ENCODE peak calls at places on chromosomes 11 and 22, in nine cellular contexts. M, G, P, K, N, X, F, A and T are unnamed samples.
A peak's percentile ranks its signal among the peaks of the same experiment; 100 is the strongest.

GRCh38 chr11:72217856-72218745 is 1.5 kb downstream of the FOLR2 start:
- DNase-seq in A (no peak), G (no peak), M (no peak), X (no peak), N (no peak), F (no peak), P (no peak), K (no peak), T (no peak)

GRCh38 chr22:21726650-21727049 is 8.9 kb downstream of the YPEL1 start:
- DNase-seq in K (no peak), M (no peak), N (peak; percentile 49), G (no peak), X (peak; percentile 94), F (no peak), P (no peak), A (peak; percentile 28), T (no peak)

GRCh38 chr11:33389635-33390034 is 132.5 kb downstream of the HIPK3 start:
- DNase-seq in K (no peak), F (no peak), N (no peak), P (no peak), X (no peak), G (no peak), A (no peak), M (no peak), T (no peak)

GRCh38 chr22:20180640-20181039 is 29.8 kb upstream of the CCDC188 start:
- DNase-seq in X (no peak), P (no peak), G (no peak), A (no peak), K (no peak), F (no peak), N (no peak), M (no peak), T (no peak)

GRCh38 chr11:95922536-95923440 is 1.1 kb downstream of the MTMR2 start:
- DNase-seq in F (no peak), P (no peak), G (no peak), X (peak; percentile 23), A (no peak), K (no peak), N (no peak), M (no peak), T (no peak)

GRCh38 chr11:35802221-35802620 is 139.6 kb downstream of the TRIM44 start:
- DNase-seq in G (no peak), F (no peak), N (no peak), K (no peak), P (no peak), M (no peak), A (no peak), X (no peak), T (no peak)

GRCh38 chr11:64342869-64343739 is 3.1 kb downstream of the CCDC88B start:
- DNase-seq in X (no peak), A (no peak), M (no peak), F (no peak), K (no peak), G (no peak), N (peak; percentile 8), P (no peak), T (no peak)

GRCh38 chr22:47172771-47173534 is 410.5 kb downstream of the TBC1D22A start:
- DNase-seq in X (no peak), P (no peak), K (peak; percentile 4), N (peak; percentile 5), M (no peak), A (no peak), G (peak; percentile 39), F (no peak), T (peak; percentile 8)

GRCh38 chr22:27132896-27133500 is 475.6 kb downstream of the MIAT start:
- DNase-seq in M (no peak), P (no peak), K (no peak), A (no peak), X (peak; percentile 2), N (no peak), F (no peak), G (no peak), T (no peak)

GRCh38 chr11:100963375-100963774 is 166.2 kb downstream of the PGR start:
- DNase-seq in X (no peak), F (no peak), M (no peak), G (no peak), P (no peak), N (no peak), K (no peak), A (no peak), T (no peak)

GRCh38 chr11:128207861-128208321 is 379.5 kb downstream of the ETS1 start:
- DNase-seq in X (no peak), A (peak; percentile 77), K (no peak), N (no peak), P (peak; percentile 44), F (no peak), G (no peak), M (no peak), T (no peak)

DNA sequence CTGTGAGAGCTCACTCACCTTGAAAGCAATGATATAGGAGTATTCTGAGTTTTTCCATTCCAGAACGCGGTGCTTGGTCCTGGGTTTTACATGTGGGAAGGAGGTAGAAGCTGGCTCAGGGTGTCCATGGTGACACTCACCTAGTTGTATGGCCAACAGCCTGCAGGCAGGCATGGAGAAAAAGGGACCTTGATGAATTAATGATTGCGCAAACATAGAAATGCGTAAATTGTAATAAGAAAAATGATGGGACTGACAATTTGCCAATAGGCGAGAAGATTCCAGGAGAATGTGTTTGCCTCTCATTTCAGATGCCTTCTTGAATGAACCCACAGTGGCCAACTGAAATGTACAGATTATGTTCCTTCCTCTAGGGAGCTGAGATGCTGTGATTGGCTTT is 53.4 kb upstream of the MYO18B start:
- DNase-seq in P (no peak), G (no peak), K (no peak), X (no peak), N (no peak), F (no peak), M (no peak), A (no peak), T (no peak)
- H3K9me3 ChIP-seq in P (no peaks in the 10 kb centered on the region), G (no peaks in the 10 kb centered on the region), K (no peaks in the 10 kb centered on the region), X (no peaks in the 10 kb centered on the region), N (peaks cover 5% of the 10 kb centered on the region), F (no peaks in the 10 kb centered on the region), M (no peaks in the 10 kb centered on the region), A (no peaks in the 10 kb centered on the region), T (no peaks in the 10 kb centered on the region)

GRCh38 chr22:45787770-45788169 is 116.1 kb downstream of the ATXN10 start:
- DNase-seq in K (no peak), N (no peak), M (no peak), P (no peak), G (no peak), F (no peak), A (no peak), X (no peak), T (no peak)

GRCh38 chr22:45788530-45788929 is 116.9 kb downstream of the ATXN10 start:
- DNase-seq in X (no peak), G (no peak), A (no peak), F (no peak), K (no peak), N (no peak), P (no peak), M (no peak), T (no peak)

DNA sequence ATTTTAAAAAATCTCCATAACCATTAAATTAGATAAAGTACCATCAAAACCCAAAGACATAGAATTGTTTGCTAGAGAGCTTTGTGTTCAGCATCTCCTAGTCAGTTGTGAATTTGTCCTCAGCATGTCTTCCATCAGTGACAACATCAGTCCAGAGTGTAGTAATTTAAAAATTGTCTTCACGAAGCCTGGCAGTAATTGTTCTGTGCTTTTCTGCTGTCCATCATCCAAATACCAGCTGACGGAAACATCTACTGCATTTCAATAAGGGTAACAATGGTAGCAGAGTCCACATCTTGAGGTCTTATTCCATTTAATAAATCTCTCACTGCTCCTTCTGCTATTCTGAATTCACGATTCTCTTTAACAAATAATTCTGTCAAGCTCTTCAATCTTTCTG is 121.5 kb downstream of the ATXN10 start:
- DNase-seq in A (no peak), P (no peak), X (no peak), K (no peak), G (no peak), F (no peak), N (no peak), M (no peak), T (no peak)
- H3K9me3 ChIP-seq in A (no peaks in the 10 kb centered on the region), P (peaks cover 18% of the 10 kb centered on the region), X (no peaks in the 10 kb centered on the region), K (no peaks in the 10 kb centered on the region), G (peaks cover 18% of the 10 kb centered on the region), F (peaks cover 25% of the 10 kb centered on the region), N (peaks cover 3% of the 10 kb centered on the region), M (peaks cover 30% of the 10 kb centered on the region), T (peaks cover 5% of the 10 kb centered on the region)

DNA sequence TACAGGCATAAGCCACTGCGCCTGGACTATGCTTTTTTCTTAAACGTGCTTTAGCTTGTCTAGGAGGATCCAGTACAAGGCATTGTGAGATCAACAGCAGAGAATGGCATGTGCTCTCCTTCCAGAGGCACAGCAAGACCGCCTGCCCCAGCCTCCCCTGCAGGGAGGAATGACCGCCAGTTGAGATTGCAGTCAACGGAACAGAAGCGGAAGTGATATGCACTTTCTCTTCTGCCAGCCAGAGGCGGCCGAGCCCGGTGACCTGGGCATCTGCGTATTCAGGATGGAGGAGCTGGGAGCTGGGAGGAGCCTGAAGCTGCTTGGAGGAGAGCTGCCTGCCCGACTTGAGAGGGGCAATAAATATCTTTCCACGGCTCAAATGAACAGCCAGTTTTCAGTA is 243.0 kb downstream of the CTTN start:
- DNase-seq in F (no peak), X (no peak), M (no peak), A (no peak), K (no peak), P (no peak), G (no peak), N (peak; percentile 64), T (no peak)
- H3K9me3 ChIP-seq in F (no peaks in the 10 kb centered on the region), X (no peaks in the 10 kb centered on the region), M (no peaks in the 10 kb centered on the region), A (no peaks in the 10 kb centered on the region), K (no peaks in the 10 kb centered on the region), P (peaks cover 72% of the 10 kb centered on the region), G (no peaks in the 10 kb centered on the region), N (no peaks in the 10 kb centered on the region), T (no peaks in the 10 kb centered on the region)

GRCh38 chr22:44793106-44793505 is 40.7 kb downstream of the ARHGAP8 start:
- DNase-seq in P (no peak), N (no peak), G (no peak), X (no peak), F (no peak), A (no peak), M (no peak), K (no peak), T (no peak)

GRCh38 chr22:44793506-44794225 is 41.3 kb downstream of the ARHGAP8 start:
- DNase-seq in A (no peak), M (no peak), X (no peak), F (no peak), K (no peak), G (no peak), P (no peak), N (no peak), T (no peak)

GRCh38 chr22:44797181-44797720 is 44.9 kb downstream of the ARHGAP8 start:
- DNase-seq in F (no peak), A (no peak), P (no peak), G (no peak), K (no peak), M (no peak), X (no peak), N (no peak), T (no peak)

GRCh38 chr22:44799077-44799931 is 46.9 kb downstream of the ARHGAP8 start:
- DNase-seq in A (no peak), P (no peak), M (no peak), N (no peak), K (no peak), X (no peak), G (no peak), F (no peak), T (no peak)

GRCh38 chr22:44795701-44796630 is 43.6 kb downstream of the ARHGAP8 start:
- DNase-seq in G (no peak), P (no peak), X (no peak), F (no peak), N (no peak), A (no peak), M (no peak), K (no peak), T (no peak)
- H3K9me3 ChIP-seq in G (no peaks in the 10 kb centered on the region), P (no peaks in the 10 kb centered on the region), X (no peaks in the 10 kb centered on the region), F (no peaks in the 10 kb centered on the region), N (no peaks in the 10 kb centered on the region), A (no peaks in the 10 kb centered on the region), M (no peaks in the 10 kb centered on the region), K (no peaks in the 10 kb centered on the region), T (no peaks in the 10 kb centered on the region)